ENCODE peak calls at places on chromosomes 4 and X, in nine cellular contexts. X, M, I, K, F, N, G, S and L are unnamed samples.

GRCh38 chr4:98996056-98996941 is 778 bp downstream of the METAP1 start:
- DNase-seq in F (no peak), S (peak), K (no peak), G (no peak), X (no peak), M (no peak), N (peak), I (no peak), L (peak)

GRCh38 chrX:43349363-43349762 is 306.7 kb upstream of the MAOA start:
- DNase-seq in N (peak), S (peak), M (no peak), G (peak), I (no peak), X (no peak), F (no peak), K (peak), L (no peak)

GRCh38 chr4:55330241-55330640 is 15.8 kb upstream of the SRD5A3 start:
- DNase-seq in S (no peak), K (no peak), F (no peak), G (no peak), N (no peak), X (no peak), M (no peak), I (no peak), L (no peak)

GRCh38 chr4:84482564-84483563 is 16.2 kb downstream of the NKX6-1 start:
- DNase-seq in M (peak), X (no peak), S (no peak), I (no peak), N (no peak), G (no peak), F (no peak), K (no peak), L (no peak)

GRCh38 chr4:171846232-171846631 is 33.0 kb downstream of the GALNTL6 start:
- DNase-seq in F (no peak), X (no peak), S (peak), I (no peak), N (no peak), G (peak), K (peak), M (peak), L (no peak)

GRCh38 chrX:77668391-77669237 is 117.4 kb downstream of the ATRX start:
- DNase-seq in G (no peak), K (no peak), I (no peak), S (no peak), N (peak), F (no peak), M (no peak), X (no peak), L (no peak)

GRCh38 chr4:76058888-76059426 is 15.6 kb upstream of the ART3 start:
- DNase-seq in I (no peak), X (no peak), M (no peak), G (no peak), F (no peak), N (no peak), S (no peak), K (no peak), L (no peak)

GRCh38 chr4:7158991-7159390 is 33.3 kb upstream of the SORCS2 start:
- DNase-seq in F (no peak), M (no peak), N (no peak), I (peak), X (peak), K (peak), G (no peak), S (no peak), L (peak)

GRCh38 chrX:136584545-136584944 is 52.5 kb downstream of the VGLL1 start:
- DNase-seq in N (no peak), M (no peak), G (no peak), S (no peak), F (no peak), K (no peak), I (no peak), X (no peak), L (no peak)

GRCh38 chr4:37138789-37139188 is 105.8 kb upstream of the NWD2 start:
- DNase-seq in M (no peak), X (no peak), S (no peak), I (no peak), K (no peak), F (no peak), N (no peak), G (no peak), L (no peak)

GRCh38 chrX:69535661-69536060 is 31.5 kb downstream of the NALF2 start:
- DNase-seq in N (no peak), X (no peak), M (no peak), G (no peak), I (no peak), F (no peak), S (no peak), K (no peak), L (no peak)

GRCh38 chr4:179195887-179196286 is 1753.7 kb upstream of the AGA start:
- DNase-seq in I (no peak), F (no peak), M (no peak), K (no peak), X (no peak), S (no peak), N (no peak), G (no peak), L (no peak)

GRCh38 chrX:97995834-97996233 is 1112.1 kb downstream of the RPA4 start:
- DNase-seq in N (no peak), F (no peak), G (no peak), S (no peak), I (no peak), K (no peak), X (no peak), M (no peak), L (no peak)

GRCh38 chrX:53262918-53263394 is 18.4 kb downstream of the IQSEC2 start:
- DNase-seq in S (no peak), M (no peak), G (no peak), X (no peak), F (no peak), N (peak), K (no peak), I (no peak), L (no peak)

GRCh38 chrX:136767104-136767941 is 13.4 kb downstream of the ARHGEF6 start:
- DNase-seq in F (peak), X (no peak), I (peak), M (peak), S (peak), K (peak), G (peak), N (peak), L (peak)

GRCh38 chrX:40156472-40157227 is 58.9 kb upstream of the BCOR start:
- DNase-seq in X (no peak), F (no peak), K (no peak), G (no peak), N (no peak), M (peak), S (no peak), I (no peak), L (no peak)

GRCh38 chrX:40154853-40155616 is 57.3 kb upstream of the BCOR start:
- DNase-seq in F (peak), K (peak), G (peak), N (peak), X (no peak), I (no peak), S (peak), M (peak), L (peak)

GRCh38 chrX:40155617-40156471 is 58.1 kb upstream of the BCOR start:
- DNase-seq in K (no peak), M (peak), S (no peak), F (no peak), N (no peak), X (no peak), G (no peak), I (no peak), L (no peak)

GRCh38 chrX:40157228-40158035 is 59.7 kb upstream of the BCOR start:
- DNase-seq in S (no peak), X (no peak), N (no peak), G (no peak), K (no peak), I (no peak), F (no peak), M (peak), L (no peak)

GRCh38 chrX:40158036-40158706 is 60.4 kb upstream of the BCOR start:
- DNase-seq in N (peak), K (no peak), X (no peak), I (no peak), G (no peak), M (peak), S (no peak), F (no peak), L (peak)
- TF ChIP-seq POLR2A in N (no peak), K (peak), X (no peak), I (no peak), G (peak), M (peak), S (no peak), F (no peak), L (no peak)

GRCh38 chr4:186845137-186845842 is 121.6 kb upstream of the FAT1 start:
- DNase-seq in F (peak), I (no peak), K (no peak), X (no peak), G (no peak), M (no peak), S (no peak), N (peak), L (peak)
- TF ChIP-seq POLR2A in F (no peak), I (no peak), K (no peak), X (no peak), G (no peak), M (no peak), S (no peak), N (no peak), L (no peak)

DNA sequence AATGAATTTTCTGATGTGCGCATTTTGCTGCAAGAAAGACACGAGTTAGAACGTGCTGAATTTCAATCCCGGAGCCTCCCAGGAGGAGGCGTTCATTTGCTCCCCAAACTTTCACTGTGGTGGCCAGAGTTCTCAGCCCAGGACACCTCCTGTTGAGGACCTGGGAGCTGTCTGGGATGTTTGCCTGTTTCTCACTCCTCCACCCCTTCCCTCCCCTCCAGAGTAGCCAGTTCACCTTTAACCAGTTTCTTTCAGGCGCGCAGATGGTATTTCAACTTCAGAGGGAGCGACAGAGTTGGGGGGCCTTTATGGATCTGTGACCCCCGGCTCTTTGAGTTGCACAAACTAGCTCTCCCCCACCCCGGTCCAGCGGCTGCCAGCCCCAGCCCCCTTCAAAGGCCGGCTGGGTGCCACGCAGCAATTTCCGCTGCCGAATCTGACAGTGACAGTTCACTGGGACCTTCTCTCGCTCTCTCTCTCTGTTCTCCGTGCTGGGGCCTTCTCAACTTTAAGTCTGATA is 99.9 kb upstream of the STX18 start:
- DNase-seq in M (no peak), F (no peak), I (no peak), G (no peak), N (no peak), K (no peak), X (no peak), S (no peak), L (no peak)
- TF ChIP-seq POLR2A in M (no peak), F (no peak), I (no peak), G (no peak), N (no peak), K (no peak), X (no peak), S (no peak), L (no peak)

GRCh38 chrX:54529166-54529558 is 857 bp upstream of the GNL3L start:
- DNase-seq in X (no peak), M (no peak), F (no peak), G (no peak), S (no peak), I (no peak), K (no peak), N (no peak), L (no peak)

GRCh38 chrX:54530358-54530900 is 410 bp downstream of the GNL3L start:
- DNase-seq in M (no peak), K (no peak), S (no peak), N (no peak), X (no peak), F (no peak), G (no peak), I (no peak), L (no peak)

GRCh38 chrX:54534271-54534670 is 4.3 kb downstream of the GNL3L start:
- DNase-seq in M (no peak), S (no peak), G (no peak), F (no peak), K (no peak), I (no peak), X (no peak), N (no peak), L (no peak)

DNA sequence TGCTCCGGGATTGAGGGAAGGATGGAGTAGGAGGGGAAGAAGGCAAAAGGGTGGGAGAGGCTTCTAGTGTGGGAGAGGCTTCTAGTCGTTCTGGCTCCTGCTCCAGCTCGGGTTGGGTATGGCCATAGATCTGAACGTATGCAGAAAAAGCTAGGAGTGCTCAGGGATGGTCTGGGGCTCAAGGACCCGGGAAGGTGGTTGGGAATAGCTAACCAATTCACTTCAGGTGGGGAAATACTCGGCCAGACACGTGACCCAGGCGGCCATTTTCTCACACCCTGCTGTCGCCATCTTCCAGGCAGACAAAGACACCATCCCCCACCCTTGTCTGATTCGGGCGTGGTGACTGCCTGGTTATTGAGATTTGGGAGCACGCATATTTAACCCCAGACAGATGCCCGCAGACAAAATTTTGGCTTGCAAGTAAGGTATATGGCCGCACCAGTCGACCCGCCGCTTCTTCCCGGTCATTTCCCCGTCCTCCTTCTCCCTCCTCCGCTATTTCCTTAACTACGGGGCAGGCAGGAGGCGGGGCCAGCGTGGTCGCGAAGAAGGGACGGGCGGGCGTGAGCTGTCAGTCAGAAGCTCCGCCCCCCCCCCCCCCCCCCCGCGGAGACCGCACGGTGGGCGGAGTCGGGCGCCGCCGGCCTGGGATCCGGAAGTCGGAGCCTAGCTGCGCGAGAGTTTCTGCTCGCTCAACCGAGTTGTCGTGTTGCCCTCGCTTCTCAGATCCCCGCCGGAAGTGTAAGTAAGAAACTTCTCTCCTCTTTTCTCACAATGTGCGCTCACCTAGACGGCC is at the start of gene GNL3L:
- DNase-seq in I (peak), M (peak), N (peak), S (peak), G (peak), X (peak), K (peak), F (peak), L (peak)
- TF ChIP-seq POLR2A in I (peak), M (peak), N (peak), S (peak), G (peak), X (peak), K (peak), F (no peak), L (peak)